ENCODE peak calls at places on chromosomes 7 and 10, in seven cellular contexts. O is keratinocyte, J is fibroblast of lung, T is HCT116, I is GM23248, K is MM.1S, R is IMR-90. H is an unnamed sample.

GRCh38 chr7:50661345-50662058 is 96.3 kb upstream of the DDC start:
- DNase-seq in T (no peak), O (no peak), R (no peak), J (no peak), I (no peak), K (peak), H (no peak)

GRCh38 chr7:910931-911431 is 34.6 kb downstream of the GET4 start:
- DNase-seq in K (no peak), T (no peak), I (no peak), R (no peak), J (no peak), O (no peak), H (no peak)

GRCh38 chr7:22858640-22859561 is 36.3 kb upstream of the TOMM7 start:
- DNase-seq in O (peak), I (peak), T (peak), K (no peak), R (peak), J (peak), H (no peak)

GRCh38 chr7:132817844-132818427 is 241.7 kb upstream of the PLXNA4 start:
- DNase-seq in J (peak), I (peak), T (no peak), O (no peak), R (peak), K (no peak), H (no peak)

GRCh38 chr7:149720372-149721083 is 52.9 kb downstream of the ZNF467 start:
- DNase-seq in J (no peak), K (no peak), O (no peak), T (no peak), I (no peak), R (no peak), H (no peak)

GRCh38 chr10:16828114-16828568 is 10.9 kb upstream of the RSU1 start:
- DNase-seq in O (peak), R (peak), I (peak), T (peak), J (peak), K (peak), H (peak)

GRCh38 chr7:81284576-81284975 is 365.7 kb upstream of the SEMA3C start:
- DNase-seq in I (peak), R (peak), O (peak), K (no peak), T (peak), J (peak), H (no peak)

GRCh38 chr7:133003052-133003910 is 78.6 kb downstream of the CHCHD3 start:
- DNase-seq in K (peak), O (no peak), R (peak), T (no peak), J (no peak), I (no peak), H (no peak)

GRCh38 chr7:47480576-47481538 is 101.1 kb downstream of the TNS3 start:
- DNase-seq in T (no peak), I (no peak), J (no peak), K (peak), O (no peak), R (no peak), H (no peak)

DNA sequence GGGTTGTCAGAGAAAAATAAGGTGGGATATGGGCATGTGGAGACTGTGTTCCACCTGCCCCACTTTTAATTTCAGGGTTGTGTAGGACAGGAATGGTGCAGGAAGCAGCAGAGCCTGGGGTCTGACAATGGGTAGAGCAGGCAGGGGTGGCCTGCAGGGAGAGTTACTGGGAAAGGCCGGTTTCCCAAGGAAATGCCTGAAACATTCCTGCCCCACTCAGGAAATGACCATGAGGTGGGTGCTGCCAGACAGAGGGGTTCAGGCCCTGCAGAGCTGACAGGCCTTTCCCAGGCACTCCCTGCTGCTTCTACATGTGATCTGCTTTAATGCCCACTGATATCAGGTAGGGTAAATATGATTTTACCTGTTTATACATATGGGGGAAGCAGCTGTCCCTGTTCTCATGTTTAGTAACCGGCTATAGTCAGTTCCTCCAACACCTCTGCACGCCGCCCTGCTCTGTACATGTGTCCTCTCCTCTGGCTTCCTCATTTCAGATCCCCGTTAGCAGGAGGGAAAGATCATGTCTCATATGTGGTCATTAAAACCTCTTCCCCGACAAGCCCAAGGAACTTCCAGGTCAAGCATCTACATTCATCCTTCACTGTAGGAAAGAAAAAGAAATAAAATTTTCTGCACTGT is 118.6 kb upstream of the PRSS58 start:
- DNase-seq in T (no peak), R (no peak), K (no peak), O (no peak), J (peak), I (no peak), H (no peak)
- H2AFZ ChIP-seq in T (no peak), R (peak), K (no peak), O (peak), J (no peak), I (peak), H (no peak)

DNA sequence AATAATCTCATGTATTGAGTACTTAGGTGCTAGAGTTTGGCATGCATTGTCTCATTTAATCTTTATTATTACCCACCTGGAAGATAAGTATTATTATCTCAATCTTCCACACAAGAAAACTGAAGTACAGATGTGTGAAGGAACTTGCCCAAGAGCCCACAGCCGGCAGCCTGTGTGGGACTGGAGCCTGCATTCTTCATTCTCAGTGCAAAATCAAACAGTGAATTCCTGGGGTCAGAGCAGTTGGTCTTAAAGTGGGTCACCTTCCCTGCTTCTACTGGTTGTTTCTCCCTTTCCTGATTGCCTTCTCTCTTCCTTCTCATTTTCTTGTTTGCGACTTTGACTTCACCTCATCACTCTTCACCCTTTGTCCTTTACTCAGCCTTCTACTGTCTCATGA is 144.7 kb upstream of the LYZL1 start:
- DNase-seq in K (no peak), R (no peak), T (no peak), O (no peak), I (no peak), J (peak), H (no peak)
- H3K9ac ChIP-seq in K (no peak), R (no peak), T (no peak), O (no peak), I (no peak), J (no peak), H (no peak)

GRCh38 chr10:125299476-125299875 is 139.1 kb upstream of the CTBP2 start:
- DNase-seq in I (no peak), O (no peak), T (no peak), R (no peak), K (no peak), J (no peak), H (no peak)

GRCh38 chr10:125294109-125294508 is 133.7 kb upstream of the CTBP2 start:
- DNase-seq in K (no peak), I (no peak), J (no peak), R (no peak), T (no peak), O (no peak), H (no peak)

GRCh38 chr10:125291841-125292240 is 131.5 kb upstream of the CTBP2 start:
- DNase-seq in O (no peak), K (no peak), R (no peak), I (no peak), T (no peak), J (no peak), H (no peak)

GRCh38 chr10:125296598-125296997 is 136.2 kb upstream of the CTBP2 start:
- DNase-seq in R (no peak), T (no peak), K (no peak), J (no peak), I (no peak), O (peak), H (no peak)
- H3K27ac ChIP-seq in R (no peak), T (no peak), K (no peak), J (no peak), I (no peak), O (no peak), H (no peak)

GRCh38 chr7:42617781-42618457 is 294.0 kb downstream of the C7orf25 start:
- DNase-seq in O (no peak), J (no peak), T (no peak), I (no peak), R (no peak), K (no peak), H (peak)
- H2AFZ ChIP-seq in O (no peak), J (no peak), T (no peak), I (no peak), R (no peak), K (no peak), H (peak)

GRCh38 chr10:47140752-47141348 is 159.1 kb upstream of the GDF10 start:
- DNase-seq in R (no peak), I (no peak), K (no peak), J (no peak), O (no peak), T (no peak), H (no peak)

GRCh38 chr10:47141349-47141748 is 158.6 kb upstream of the GDF10 start:
- DNase-seq in J (no peak), R (no peak), K (no peak), T (no peak), I (no peak), O (no peak), H (no peak)

GRCh38 chr10:47137311-47137851 is 162.6 kb upstream of the GDF10 start:
- DNase-seq in T (peak), J (peak), I (peak), O (no peak), R (peak), K (no peak), H (no peak)

GRCh38 chr10:47136866-47137265 is 163.1 kb upstream of the GDF10 start:
- DNase-seq in R (peak), I (peak), K (no peak), J (no peak), T (no peak), O (no peak), H (no peak)

DNA sequence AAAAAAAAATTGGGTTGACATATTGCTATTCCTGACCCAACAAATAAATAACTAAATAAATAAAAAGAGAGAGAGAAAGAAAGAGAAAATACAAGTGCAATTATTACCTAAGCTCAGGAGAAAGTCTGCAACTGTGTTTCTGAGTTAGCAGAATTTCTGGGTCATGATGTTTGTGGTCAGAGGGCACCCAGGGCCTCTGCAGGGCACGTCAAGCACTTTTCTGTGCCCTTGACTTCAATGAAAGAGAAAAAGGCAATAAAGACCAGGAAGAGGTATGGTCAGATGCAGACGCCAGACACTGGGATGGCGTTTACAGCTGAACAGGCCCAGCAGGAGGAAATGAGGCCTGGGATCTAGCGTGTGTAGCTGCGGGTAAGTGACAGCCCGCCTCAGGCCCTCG is 160.9 kb upstream of the GDF10 start:
- DNase-seq in I (no peak), R (no peak), K (no peak), J (no peak), O (no peak), T (no peak), H (no peak)
- H3K9ac ChIP-seq in I (no peak), R (no peak), K (no peak), J (no peak), O (no peak), T (no peak), H (no peak)

DNA sequence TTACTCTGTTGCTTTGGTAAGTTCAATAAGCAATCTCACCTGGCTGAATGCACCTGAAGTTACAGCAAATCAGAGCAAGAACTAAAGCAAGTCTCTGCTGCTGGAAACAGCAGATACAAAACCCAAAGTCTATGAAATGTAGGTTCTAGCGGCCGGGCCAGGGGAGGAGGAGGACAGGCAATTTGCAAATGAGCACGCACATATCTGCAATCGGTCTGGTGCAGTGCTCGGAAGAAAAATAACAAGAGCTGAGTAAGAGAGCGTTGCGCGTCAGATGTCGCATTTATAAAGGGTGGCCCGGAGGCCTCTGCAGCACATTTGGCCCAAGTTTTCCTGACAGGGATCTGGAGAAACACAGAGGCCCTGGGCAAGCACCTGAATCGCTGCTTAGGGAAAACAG is 193.8 kb downstream of the FAM107B start:
- DNase-seq in T (no peak), I (no peak), K (no peak), J (no peak), R (no peak), O (no peak), H (no peak)
- H3K27ac ChIP-seq in T (no peak), I (no peak), K (no peak), J (no peak), R (no peak), O (no peak), H (no peak)

GRCh38 chr10:3293536-3294431 is 121.2 kb upstream of the PITRM1 start:
- DNase-seq in O (no peak), T (no peak), K (no peak), I (peak), J (peak), R (peak), H (no peak)

GRCh38 chr10:3295501-3296005 is 123.0 kb upstream of the PITRM1 start:
- DNase-seq in J (peak), R (no peak), O (no peak), T (no peak), I (no peak), K (no peak), H (no peak)

GRCh38 chr10:3290550-3290949 is 118.0 kb upstream of the PITRM1 start:
- DNase-seq in J (no peak), I (no peak), O (no peak), K (no peak), T (no peak), R (no peak), H (no peak)

GRCh38 chr10:3294919-3295318 is 122.3 kb upstream of the PITRM1 start:
- DNase-seq in I (no peak), T (no peak), R (no peak), J (no peak), K (no peak), O (no peak), H (no peak)

GRCh38 chr10:3292601-3293000 is 120.0 kb upstream of the PITRM1 start:
- DNase-seq in J (no peak), O (no peak), K (no peak), R (no peak), I (peak), T (no peak), H (no peak)
- H2AFZ ChIP-seq in J (no peak), O (no peak), K (no peak), R (no peak), I (peak), T (no peak), H (peak)

GRCh38 chr7:2641406-2642393 is 9.9 kb downstream of the TTYH3 start:
- DNase-seq in O (no peak), R (peak), T (no peak), I (peak), J (peak), K (no peak), H (peak)

GRCh38 chr7:2638224-2638991 is 6.6 kb downstream of the TTYH3 start:
- DNase-seq in O (no peak), R (peak), J (peak), I (peak), K (no peak), T (no peak), H (no peak)

GRCh38 chr7:2639994-2640830 is 8.4 kb downstream of the TTYH3 start:
- DNase-seq in T (no peak), I (no peak), R (no peak), O (no peak), J (no peak), K (no peak), H (no peak)

GRCh38 chr7:2639151-2639993 is 7.6 kb downstream of the TTYH3 start:
- DNase-seq in K (no peak), J (no peak), I (no peak), O (no peak), T (no peak), R (no peak), H (no peak)

DNA sequence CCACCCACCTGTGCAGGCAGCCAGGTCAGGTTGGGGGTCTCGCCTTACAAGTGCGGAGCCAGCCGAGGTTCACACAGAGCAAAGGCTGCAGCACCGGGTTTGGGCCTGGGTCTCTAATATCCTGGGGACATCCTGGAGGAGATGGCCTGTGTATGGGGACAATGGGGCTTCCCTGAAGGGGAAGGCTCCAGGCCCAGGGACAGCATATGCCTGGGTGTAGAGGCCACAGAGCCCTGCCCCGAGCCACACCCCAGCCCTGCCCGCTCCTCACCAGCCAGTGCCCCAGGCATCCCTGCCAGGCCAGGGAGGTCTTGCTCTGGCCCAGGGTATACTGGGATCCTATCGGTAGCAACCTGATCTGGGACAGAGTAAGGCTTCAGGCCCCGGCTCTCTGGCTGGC is 9.1 kb downstream of the TTYH3 start:
- DNase-seq in O (no peak), K (no peak), R (no peak), J (no peak), I (no peak), T (no peak), H (no peak)
- H3K9ac ChIP-seq in O (no peak), K (no peak), R (peak), J (peak), I (peak), T (no peak), H (peak)

H was measured in neuronal stem cell.